ENCODE peak calls at places on chromosomes 6 and 20, in four cellular contexts. S, U, O and A are unnamed samples.

GRCh38 chr6:149830731-149831379 is 33.3 kb downstream of the LRP11 start:
- DNase-seq in U (no peak), S (no peak), O (no peak), A (no peak)

GRCh38 chr6:64459411-64459810 is 823.8 kb downstream of the PHF3 start:
- DNase-seq in O (no peak), U (no peak), S (no peak), A (no peak)

GRCh38 chr6:41442800-41443501 is 103.2 kb upstream of the FOXP4 start:
- DNase-seq in U (no peak), S (peak), O (peak), A (no peak)

GRCh38 chr20:61955668-61956395 is 109.8 kb downstream of the TAF4 start:
- DNase-seq in O (no peak), S (no peak), U (no peak), A (peak)

GRCh38 chr6:41237128-41237527 is 9.0 kb downstream of the TREML4 start:
- DNase-seq in U (no peak), O (no peak), S (no peak), A (no peak)

GRCh38 chr6:53734473-53735299 is 60.1 kb upstream of the LRRC1 start:
- DNase-seq in O (peak), S (peak), U (peak), A (peak)

GRCh38 chr6:132530293-132530974 is 7.6 kb upstream of the TAAR9 start:
- DNase-seq in S (no peak), U (peak), O (peak), A (peak)

GRCh38 chr20:1810926-1811620 is 84.1 kb upstream of the SIRPA start:
- DNase-seq in O (no peak), U (no peak), S (no peak), A (peak)

GRCh38 chr6:52595000-52595795 is 18.3 kb upstream of the TRAM2 start:
- DNase-seq in S (no peak), O (no peak), U (peak), A (peak)

GRCh38 chr20:5844063-5844681 is 94.0 kb downstream of the SHLD1 start:
- DNase-seq in U (peak), O (peak), S (no peak), A (peak)

GRCh38 chr6:42269553-42269952 is 51.9 kb upstream of the MRPS10 start:
- DNase-seq in O (no peak), S (no peak), U (peak), A (no peak)

GRCh38 chr6:46437671-46438221 is 53.5 kb downstream of the RCAN2 start:
- DNase-seq in O (peak), U (no peak), S (no peak), A (no peak)

GRCh38 chr20:17854307-17854903 is 114.2 kb downstream of the SNX5 start:
- DNase-seq in O (peak), U (no peak), S (no peak), A (peak)

GRCh38 chr6:148934534-148934933 is 187.7 kb downstream of the UST start:
- DNase-seq in O (no peak), U (no peak), S (no peak), A (no peak)

GRCh38 chr6:167575201-167575696 is 250.4 kb downstream of the TTLL2 start:
- DNase-seq in O (no peak), S (no peak), U (no peak), A (no peak)

GRCh38 chr6:45801471-45802289 is 214.0 kb downstream of the CLIC5 start:
- DNase-seq in S (no peak), O (no peak), U (no peak), A (no peak)

GRCh38 chr6:166864333-166864732 is 92.0 kb downstream of the RNASET2 start:
- DNase-seq in U (no peak), O (no peak), S (no peak), A (no peak)

GRCh38 chr6:46688117-46688965 is 656 bp downstream of the TDRD6 start:
- DNase-seq in U (no peak), O (no peak), S (no peak), A (no peak)

GRCh38 chr6:121884056-121884455 is 448.6 kb downstream of the GJA1 start:
- DNase-seq in O (no peak), S (no peak), U (no peak), A (no peak)

GRCh38 chr6:56255370-56255769 is 8.0 kb upstream of the COL21A1 start:
- DNase-seq in S (no peak), U (no peak), O (no peak), A (no peak)

GRCh38 chr20:25470045-25470444 is 62.6 kb downstream of the GINS1 start:
- DNase-seq in S (peak), O (peak), U (peak), A (peak)

DNA sequence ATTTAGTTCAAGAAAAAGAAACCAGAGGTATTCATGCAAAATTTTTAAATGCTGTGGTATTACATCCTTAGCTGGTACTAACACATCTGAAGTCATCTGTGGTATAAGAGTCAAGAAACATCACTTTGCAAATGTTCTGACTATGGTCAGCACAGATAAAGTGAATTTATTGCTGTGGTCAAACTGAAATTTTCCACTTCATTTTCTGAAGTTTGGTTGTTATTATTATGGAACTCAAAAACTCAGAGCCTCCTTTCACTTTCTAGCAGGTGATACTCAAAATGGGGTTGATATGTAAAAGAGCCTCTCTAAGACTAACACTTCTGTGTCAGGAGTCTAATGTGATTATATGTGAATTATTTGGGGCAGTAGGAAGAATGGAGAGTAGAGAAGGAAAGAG is 257.8 kb downstream of the RNGTT start:
- DNase-seq in S (no peak), U (peak), O (peak), A (no peak)
- TF ChIP-seq BRCA1 in S (no peak), U (no peak), O (no peak), A (no peak)

GRCh38 chr6:147322299-147323162 is 118.3 kb downstream of the STXBP5 start:
- DNase-seq in O (no peak), U (peak), S (no peak), A (no peak)
- TF ChIP-seq GABPA in O (no peak), U (peak), S (no peak), A (no peak)

GRCh38 chr6:11613858-11614257 is 76.3 kb downstream of the TMEM170B start:
- DNase-seq in U (no peak), S (no peak), O (no peak), A (no peak)
- TF ChIP-seq BRCA1 in U (no peak), S (no peak), O (no peak), A (no peak)

GRCh38 chr6:17872908-17873307 is 114.5 kb downstream of the KIF13A start:
- DNase-seq in S (no peak), U (no peak), O (no peak), A (no peak)

GRCh38 chr6:17871169-17871479 is 116.3 kb downstream of the KIF13A start:
- DNase-seq in O (no peak), U (no peak), S (no peak), A (no peak)

GRCh38 chr6:17870302-17871168 is 116.9 kb downstream of the KIF13A start:
- DNase-seq in O (peak), U (no peak), S (no peak), A (no peak)

GRCh38 chr6:17869753-17870050 is 117.7 kb downstream of the KIF13A start:
- DNase-seq in O (peak), U (no peak), S (no peak), A (no peak)

DNA sequence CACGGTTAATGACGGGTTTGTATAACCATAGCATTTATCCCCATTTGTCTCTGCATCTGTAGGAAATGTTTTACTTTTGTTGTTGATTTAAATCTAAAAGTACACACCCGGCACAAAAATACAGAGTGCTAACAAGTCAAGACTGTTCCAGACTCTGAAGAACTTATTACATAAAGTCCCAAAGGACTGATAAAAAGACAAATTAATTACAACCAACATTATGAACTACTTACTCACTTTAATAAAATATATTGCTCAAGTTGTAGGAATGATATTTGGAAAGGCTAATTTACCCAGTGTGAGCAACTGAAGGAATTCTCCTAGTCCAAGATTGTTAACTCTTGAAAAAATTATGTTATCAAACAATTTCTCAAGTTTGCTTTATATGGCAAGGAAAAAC is 115.6 kb downstream of the KIF13A start:
- DNase-seq in O (no peak), U (no peak), S (no peak), A (no peak)
- TF ChIP-seq GABPA in O (no peak), U (no peak), S (no peak), A (no peak)

DNA sequence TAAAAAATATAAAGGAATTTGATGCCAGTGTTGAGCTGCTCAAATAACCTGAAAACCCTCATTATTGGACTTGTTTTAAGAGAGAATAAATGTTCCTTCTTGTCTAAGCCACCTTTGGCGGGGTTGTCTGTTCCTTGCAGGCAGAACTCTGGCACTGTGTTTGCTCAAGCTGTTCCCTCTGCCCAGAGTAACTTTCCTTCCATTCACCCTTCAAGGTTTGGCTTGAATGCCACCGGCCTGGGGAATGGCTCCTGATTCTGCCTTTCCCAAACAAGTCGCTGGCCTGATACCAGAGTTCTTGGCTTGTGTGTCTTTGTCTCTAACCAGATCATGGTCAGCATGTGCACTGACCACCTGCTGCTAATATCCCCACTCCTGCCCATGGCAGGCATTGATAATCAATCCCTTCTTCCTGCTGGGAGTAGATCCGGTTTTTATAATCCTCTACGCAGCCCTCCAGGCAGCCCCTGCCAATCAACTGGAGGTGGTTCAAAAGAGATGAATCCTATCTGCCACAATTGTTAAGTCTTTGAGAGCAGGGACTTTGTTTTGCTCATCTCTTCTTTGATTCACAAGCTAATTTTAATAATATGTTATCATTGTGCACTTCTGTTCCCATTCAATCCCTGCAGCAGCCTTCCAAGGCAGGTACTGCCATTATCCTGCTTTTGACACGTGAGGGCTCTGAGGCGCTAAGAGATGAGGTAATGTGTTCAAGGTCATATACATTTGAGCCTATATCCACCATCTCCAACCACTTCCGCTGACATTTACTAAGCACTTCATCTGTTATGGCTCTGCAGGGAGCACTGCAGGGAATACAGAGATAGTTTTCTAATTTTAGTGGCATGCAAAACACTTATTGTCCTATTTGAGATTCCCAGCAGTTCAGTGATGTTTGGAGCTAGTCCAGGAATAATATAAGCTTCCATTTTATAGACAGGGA is 3.1 kb upstream of the CCM2L start:
- DNase-seq in S (no peak), U (no peak), O (no peak), A (peak)
- TF ChIP-seq BRCA1 in S (no peak), U (no peak), O (no peak), A (no peak)

GRCh38 chr6:159212026-159212425 is 42.8 kb downstream of the FNDC1 start:
- DNase-seq in U (no peak), O (no peak), S (no peak), A (no peak)
- TF ChIP-seq GABPA in U (no peak), O (no peak), S (no peak), A (no peak)

GRCh38 chr20:63005862-63006564 is 751 bp downstream of the BHLHE23 start:
- DNase-seq in O (no peak), U (no peak), S (no peak), A (no peak)
- TF ChIP-seq BRCA1 in O (no peak), U (no peak), S (no peak), A (no peak)

GRCh38 chr6:113668712-113669408 is 188.3 kb upstream of the MARCKS start:
- DNase-seq in S (no peak), U (no peak), O (no peak), A (peak)

GRCh38 chr6:113669641-113670040 is 187.5 kb upstream of the MARCKS start:
- DNase-seq in O (no peak), S (no peak), U (no peak), A (no peak)

GRCh38 chr6:113674075-113674474 is 183.1 kb upstream of the MARCKS start:
- DNase-seq in S (no peak), O (no peak), U (no peak), A (no peak)

GRCh38 chr6:113672691-113673149 is 184.4 kb upstream of the MARCKS start:
- DNase-seq in U (no peak), S (no peak), O (no peak), A (peak)

GRCh38 chr6:113671440-113671839 is 185.7 kb upstream of the MARCKS start:
- DNase-seq in O (no peak), U (no peak), S (no peak), A (no peak)
- TF ChIP-seq GABPA in O (no peak), U (no peak), S (no peak), A (no peak)

DNA sequence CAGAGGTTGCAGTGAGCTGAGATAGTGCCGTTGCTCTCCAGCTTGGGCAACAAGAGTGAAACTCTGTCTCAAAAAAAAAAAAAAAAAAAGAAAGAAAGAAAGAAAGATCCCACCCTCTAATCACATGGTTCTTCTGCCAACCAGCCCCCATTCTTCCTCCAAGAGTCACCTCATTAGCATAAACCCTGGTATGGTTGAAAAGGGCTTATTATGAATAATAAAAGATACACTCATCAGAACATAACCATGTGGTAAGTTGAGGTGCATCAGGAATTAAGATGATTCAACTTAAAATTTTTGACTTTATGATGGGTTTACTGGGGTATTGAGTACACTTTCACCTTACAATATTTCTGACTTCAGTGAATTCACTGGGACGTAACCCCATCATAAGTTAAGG is 793 bp upstream of the TRIM40 start:
- DNase-seq in U (no peak), O (no peak), S (no peak), A (no peak)
- TF ChIP-seq BRCA1 in U (no peak), O (no peak), S (no peak), A (no peak)

DNA sequence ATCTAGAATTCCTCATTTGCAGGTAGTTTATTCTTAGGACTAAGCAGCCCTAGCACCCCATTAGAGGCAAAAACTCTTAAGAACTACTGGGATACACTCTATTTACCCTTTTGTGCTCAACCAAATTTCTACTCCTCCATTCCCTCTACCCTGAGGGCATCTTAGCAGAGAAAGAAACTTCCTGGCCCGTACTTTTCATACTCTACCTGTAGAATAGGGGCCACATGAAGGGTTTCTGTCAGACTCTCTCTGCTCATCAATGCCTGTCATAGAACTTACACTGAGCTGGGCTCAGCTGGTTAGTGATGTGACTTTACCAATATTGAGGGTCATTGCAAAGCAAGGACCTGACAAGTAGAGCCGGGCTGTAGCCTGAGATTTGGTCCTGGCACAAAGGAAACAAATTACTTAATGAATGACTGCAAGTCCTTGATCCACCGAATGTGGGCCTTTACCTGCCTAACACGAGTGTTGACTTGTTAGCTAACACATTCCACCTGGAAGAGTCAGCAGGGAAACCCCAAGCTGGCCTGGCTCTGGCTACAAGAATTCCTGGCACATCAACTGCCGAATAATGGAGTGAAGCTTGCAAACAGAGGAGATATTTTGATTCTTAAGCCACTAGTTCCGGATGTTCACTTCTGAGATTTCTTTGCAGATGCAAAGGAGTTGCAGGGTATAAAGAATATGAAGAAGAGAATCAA is 280.5 kb upstream of the JAG1 start:
- DNase-seq in U (no peak), S (no peak), O (no peak), A (peak)
- TF ChIP-seq GABPA in U (no peak), S (no peak), O (no peak), A (no peak)